ENCODE peak calls at places on chromosomes 11 and 22, in seven cellular contexts. K is stomach; U is lower leg skin; X is A549; Y is CD8-positive, alpha-beta T cell; P is fibroblast of the aortic adventitia; J is AG10803. F is an unnamed sample.

GRCh38 chr22:36381513-36382079 is 6.2 kb downstream of the MYH9 start:
- DNase-seq in K (no peak), U (no peak), X (no peak), Y (no peak), P (no peak), J (no peak), F (peak; percentile 87)

GRCh38 chr11:61896665-61897386 is 5.5 kb upstream of the FADS3 start:
- DNase-seq in K (no peak), U (no peak), X (no peak), Y (no peak), P (no peak), J (no peak), F (no peak)

GRCh38 chr22:39110631-39111561 is 13.9 kb downstream of the APOBEC3H start:
- DNase-seq in K (no peak), U (no peak), X (no peak), Y (no peak), P (no peak), J (no peak), F (no peak)

GRCh38 chr22:27493797-27494196 is 307.8 kb downstream of the MN1 start:
- DNase-seq in K (no peak), U (no peak), X (no peak), Y (no peak), P (no peak), J (no peak), F (no peak)

GRCh38 chr11:123653997-123654565 is 343 bp downstream of the SCN3B start:
- DNase-seq in K (peak; percentile 32), U (peak; percentile 86), X (peak; percentile 22), Y (no peak), P (peak; percentile 35), J (peak; percentile 34), F (peak; percentile 51)

GRCh38 chr22:48751539-48752437 is 1075.9 kb downstream of the BRD1 start:
- DNase-seq in K (peak; percentile 23), U (peak; percentile 72), X (no peak), Y (no peak), P (no peak), J (no peak), F (no peak)

GRCh38 chr11:2909145-2909914 is 19.9 kb downstream of the PHLDA2 start:
- DNase-seq in K (no peak), U (no peak), X (no peak), Y (no peak), P (no peak), J (no peak), F (no peak)

GRCh38 chr22:20779813-20780148 is 5.9 kb downstream of the SERPIND1 start:
- DNase-seq in K (no peak), U (no peak), X (no peak), Y (no peak), P (peak; percentile 49), J (no peak), F (peak; percentile 86)

GRCh38 chr11:69975822-69976221 is 102.3 kb upstream of the ANO1 start:
- DNase-seq in K (no peak), U (no peak), X (no peak), Y (no peak), P (no peak), J (no peak), F (no peak)

GRCh38 chr22:31343235-31344191 is 2.6 kb downstream of the PATZ1 start:
- DNase-seq in K (peak; percentile 93), U (peak; percentile 86), X (no peak), Y (no peak), P (no peak), J (peak; percentile 22), F (peak; percentile 18)

GRCh38 chr22:20549232-20549841 is 41.9 kb downstream of the MED15 start:
- DNase-seq in K (no peak), U (no peak), X (no peak), Y (peak; percentile 56), P (no peak), J (no peak), F (peak; percentile 83)

GRCh38 chr11:113241190-113242051 is 73.0 kb upstream of the TTC12 start:
- DNase-seq in K (no peak), U (no peak), X (no peak), Y (no peak), P (peak; percentile 7), J (peak; percentile 50), F (peak; percentile 89)

GRCh38 chr11:34348919-34349318 is 8.9 kb downstream of the ABTB2 start:
- DNase-seq in K (no peak), U (no peak), X (no peak), Y (no peak), P (no peak), J (peak; percentile 51), F (peak; percentile 71)

GRCh38 chr11:11748706-11749365 is 92.9 kb upstream of the USP47 start:
- DNase-seq in K (no peak), U (no peak), X (no peak), Y (no peak), P (peak; percentile 15), J (peak; percentile 7), F (no peak)

GRCh38 chr11:30457045-30457444 is 129.1 kb downstream of the MPPED2 start:
- DNase-seq in K (no peak), U (no peak), X (no peak), Y (no peak), P (no peak), J (no peak), F (no peak)

GRCh38 chr11:126186708-126187481 is 24.6 kb downstream of the RPUSD4 start:
- DNase-seq in K (no peak), U (peak; percentile 75), X (no peak), Y (no peak), P (no peak), J (no peak), F (no peak)

GRCh38 chr11:1516273-1517067 is 29.9 kb upstream of the MOB2 start:
- DNase-seq in K (no peak), U (no peak), X (no peak), Y (no peak), P (no peak), J (peak; percentile 50), F (no peak)

GRCh38 chr11:65493367-65494176 is 5.3 kb upstream of the MALAT1 start:
- DNase-seq in K (peak; percentile 88), U (peak; percentile 97), X (peak; percentile 95), Y (no peak), P (peak; percentile 98), J (peak; percentile 97), F (peak; percentile 93)

GRCh38 chr11:33721291-33721840 is 14.9 kb downstream of the CD59 start:
- DNase-seq in K (no peak), U (no peak), X (no peak), Y (no peak), P (no peak), J (peak; percentile 76), F (peak; percentile 60)

GRCh38 chr11:70207531-70208131 is 4.5 kb downstream of the FADD start:
- DNase-seq in K (no peak), U (no peak), X (no peak), Y (no peak), P (no peak), J (no peak), F (no peak)

GRCh38 chr22:23715811-23716355 is 25.1 kb downstream of the RGL4 start:
- DNase-seq in K (no peak), U (no peak), X (no peak), Y (no peak), P (peak; percentile 2), J (no peak), F (no peak)

GRCh38 chr11:114061053-114062049 is 1.8 kb downstream of the ZBTB16 start:
- DNase-seq in K (peak; percentile 48), U (peak; percentile 90), X (no peak), Y (no peak), P (no peak), J (no peak), F (peak; percentile 58)

GRCh38 chr22:46775789-46776485 is 13.5 kb downstream of the TBC1D22A start:
- DNase-seq in K (no peak), U (no peak), X (no peak), Y (no peak), P (no peak), J (no peak), F (no peak)
- H3K4me3 ChIP-seq in K (no peak overlapping the region), U (no peak overlapping the region), X (no peak overlapping the region), Y (no peak overlapping the region), P (no peak overlapping the region), J (no peak overlapping the region), F (no peak overlapping the region)

GRCh38 chr11:83475741-83476140 is 189.6 kb upstream of the CCDC90B start:
- DNase-seq in K (no peak), U (no peak), X (no peak), Y (no peak), P (no peak), J (no peak), F (no peak)

GRCh38 chr11:83467841-83468240 is 181.7 kb upstream of the CCDC90B start:
- DNase-seq in K (no peak), U (no peak), X (no peak), Y (no peak), P (no peak), J (no peak), F (no peak)

GRCh38 chr11:83473771-83474170 is 187.6 kb upstream of the CCDC90B start:
- DNase-seq in K (no peak), U (no peak), X (no peak), Y (no peak), P (no peak), J (no peak), F (no peak)

GRCh38 chr11:83472831-83473230 is 186.7 kb upstream of the CCDC90B start:
- DNase-seq in K (no peak), U (no peak), X (no peak), Y (no peak), P (no peak), J (no peak), F (no peak)

GRCh38 chr11:83472328-83472727 is 186.2 kb upstream of the CCDC90B start:
- DNase-seq in K (no peak), U (no peak), X (no peak), Y (no peak), P (no peak), J (no peak), F (no peak)
- TF ChIP-seq CTCF in K (no peak), U (no peak), X (no peak), Y (no peak), P (no peak), J (no peak), F (no peak)

GRCh38 chr22:44837481-44837880 is 85.1 kb downstream of the ARHGAP8 start:
- DNase-seq in K (no peak), U (no peak), X (no peak), Y (no peak), P (no peak), J (no peak), F (no peak)
- H3K4me3 ChIP-seq in K (no peak overlapping the region), U (no peak overlapping the region), X (no peak overlapping the region), Y (no peak overlapping the region), P (no peak overlapping the region), J (no peak overlapping the region), F (no peak overlapping the region)

GRCh38 chr11:77775941-77776340 is 44.6 kb downstream of the RSF1 start:
- DNase-seq in K (no peak), U (no peak), X (no peak), Y (no peak), P (no peak), J (no peak), F (no peak)

GRCh38 chr11:77778118-77778517 is 42.4 kb downstream of the RSF1 start:
- DNase-seq in K (no peak), U (no peak), X (no peak), Y (no peak), P (no peak), J (no peak), F (no peak)

GRCh38 chr11:77779935-77780334 is 40.6 kb downstream of the RSF1 start:
- DNase-seq in K (no peak), U (no peak), X (peak; percentile 21), Y (no peak), P (peak; percentile 56), J (peak; percentile 34), F (peak; percentile 31)

GRCh38 chr11:77778549-77778948 is 42.0 kb downstream of the RSF1 start:
- DNase-seq in K (no peak), U (no peak), X (no peak), Y (no peak), P (no peak), J (no peak), F (no peak)

GRCh38 chr11:77776455-77776854 is 44.1 kb downstream of the RSF1 start:
- DNase-seq in K (no peak), U (no peak), X (peak; percentile 21), Y (no peak), P (peak; percentile 18), J (no peak), F (peak; percentile 36)
- TF ChIP-seq CTCF in K (no peak), U (no peak), X (peak; percentile 60), Y (peak; percentile 59), P (peak; percentile 15), J (peak; percentile 45), F (peak; percentile 44)

F was measured in fibroblast of villous mesenchyme.